ENCODE peak calls at places on chromosomes 11 and 22, in seven cellular contexts. N is HCT116, H is HepG2, X is K562, P is SK-N-SH, K is GM12878, U is H1. C is an unnamed sample.

GRCh38 chr11:61334434-61335354 is 1.7 kb downstream of the TKFC start:
- DNase-seq in N (no peak), H (peak), X (peak), P (no peak), K (no peak), U (no peak), C (no peak)

GRCh38 chr22:30806391-30806861 is 111.8 kb downstream of the OSBP2 start:
- DNase-seq in N (peak), H (peak), X (peak), P (no peak), K (no peak), U (no peak), C (peak)

GRCh38 chr11:39641749-39642148 is 1817.7 kb downstream of the LRRC4C start:
- DNase-seq in N (no peak), H (no peak), X (no peak), P (no peak), K (no peak), U (no peak), C (no peak)

GRCh38 chr11:69510471-69511357 is 29.3 kb downstream of the LINC01488 start:
- DNase-seq in N (no peak), H (no peak), X (peak), P (no peak), K (no peak), U (no peak), C (no peak)

GRCh38 chr11:44746894-44747293 is 20.1 kb downstream of the TSPAN18 start:
- DNase-seq in N (no peak), H (no peak), X (no peak), P (peak), K (no peak), U (no peak), C (no peak)

GRCh38 chr22:32698926-32699619 is 102.4 kb upstream of the TIMP3 start:
- DNase-seq in N (no peak), H (no peak), X (no peak), P (no peak), K (no peak), U (no peak), C (no peak)

GRCh38 chr11:129947474-129947873 is 52.1 kb upstream of the NFRKB start:
- DNase-seq in N (no peak), H (no peak), X (no peak), P (no peak), K (no peak), U (peak), C (no peak)

GRCh38 chr11:126992804-126993111 is 7.8 kb downstream of the KIRREL3 start:
- DNase-seq in N (no peak), H (no peak), X (no peak), P (no peak), K (no peak), U (no peak), C (no peak)

GRCh38 chr22:40628354-40629042 is 8.0 kb downstream of the MRTFA start:
- DNase-seq in N (no peak), H (no peak), X (no peak), P (no peak), K (peak), U (no peak), C (no peak)

GRCh38 chr11:79193663-79194062 is 247.2 kb downstream of the TENM4 start:
- DNase-seq in N (no peak), H (no peak), X (no peak), P (no peak), K (no peak), U (no peak), C (no peak)

GRCh38 chr11:41498726-41499125 is 39.3 kb upstream of the LRRC4C start:
- DNase-seq in N (no peak), H (no peak), X (no peak), P (peak), K (no peak), U (no peak), C (peak)

GRCh38 chr11:124740277-124740882 is 638 bp downstream of the NRGN start:
- DNase-seq in N (no peak), H (no peak), X (peak), P (peak), K (no peak), U (no peak), C (no peak)

GRCh38 chr11:339963-340362 is 19.3 kb upstream of the IFITM3 start:
- DNase-seq in N (no peak), H (no peak), X (no peak), P (no peak), K (no peak), U (no peak), C (no peak)

GRCh38 chr11:8731647-8732188 is 49.1 kb downstream of the RPL27A start:
- DNase-seq in N (no peak), H (no peak), X (no peak), P (no peak), K (peak), U (no peak), C (no peak)

GRCh38 chr11:705646-706438 is at the start of gene EPS8L2:
- DNase-seq in N (no peak), H (no peak), X (peak), P (peak), K (no peak), U (no peak), C (no peak)

GRCh38 chr11:88357323-88358039 is 19.9 kb upstream of the CTSC start:
- DNase-seq in N (no peak), H (no peak), X (peak), P (no peak), K (peak), U (no peak), C (no peak)

GRCh38 chr11:82864268-82864667 is 36.0 kb downstream of the PRCP start:
- DNase-seq in N (peak), H (peak), X (peak), P (peak), K (no peak), U (peak), C (peak)

GRCh38 chr11:85167038-85167437 is 460.1 kb downstream of the DLG2 start:
- DNase-seq in N (no peak), H (no peak), X (no peak), P (no peak), K (no peak), U (no peak), C (no peak)

GRCh38 chr11:12674936-12675696 is 895 bp downstream of the TEAD1 start:
- DNase-seq in N (no peak), H (no peak), X (peak), P (peak), K (no peak), U (no peak), C (no peak)

GRCh38 chr11:73359341-73359740 is 16.9 kb upstream of the RELT start:
- DNase-seq in N (no peak), H (no peak), X (no peak), P (no peak), K (no peak), U (no peak), C (no peak)

GRCh38 chr11:129767827-129768226 is 47.8 kb upstream of the TMEM45B start:
- DNase-seq in N (no peak), H (no peak), X (no peak), P (no peak), K (no peak), U (no peak), C (no peak)

GRCh38 chr11:12167098-12167999 is 57.0 kb downstream of the MICAL2 start:
- DNase-seq in N (peak), H (peak), X (peak), P (no peak), K (no peak), U (no peak), C (no peak)

GRCh38 chr22:41028841-41029240 is 63.6 kb upstream of the EP300 start:
- DNase-seq in N (no peak), H (peak), X (no peak), P (no peak), K (no peak), U (no peak), C (no peak)

GRCh38 chr11:118427707-118428106 is 8.6 kb upstream of the KMT2A start:
- DNase-seq in N (no peak), H (no peak), X (no peak), P (no peak), K (no peak), U (no peak), C (no peak)

GRCh38 chr11:1387961-1388762 is 1.6 kb upstream of the BRSK2 start:
- DNase-seq in N (no peak), H (peak), X (no peak), P (no peak), K (no peak), U (no peak), C (no peak)

GRCh38 chr11:7944123-7944522 is 2.6 kb upstream of the OR10A3 start:
- DNase-seq in N (no peak), H (no peak), X (no peak), P (no peak), K (no peak), U (no peak), C (no peak)

DNA sequence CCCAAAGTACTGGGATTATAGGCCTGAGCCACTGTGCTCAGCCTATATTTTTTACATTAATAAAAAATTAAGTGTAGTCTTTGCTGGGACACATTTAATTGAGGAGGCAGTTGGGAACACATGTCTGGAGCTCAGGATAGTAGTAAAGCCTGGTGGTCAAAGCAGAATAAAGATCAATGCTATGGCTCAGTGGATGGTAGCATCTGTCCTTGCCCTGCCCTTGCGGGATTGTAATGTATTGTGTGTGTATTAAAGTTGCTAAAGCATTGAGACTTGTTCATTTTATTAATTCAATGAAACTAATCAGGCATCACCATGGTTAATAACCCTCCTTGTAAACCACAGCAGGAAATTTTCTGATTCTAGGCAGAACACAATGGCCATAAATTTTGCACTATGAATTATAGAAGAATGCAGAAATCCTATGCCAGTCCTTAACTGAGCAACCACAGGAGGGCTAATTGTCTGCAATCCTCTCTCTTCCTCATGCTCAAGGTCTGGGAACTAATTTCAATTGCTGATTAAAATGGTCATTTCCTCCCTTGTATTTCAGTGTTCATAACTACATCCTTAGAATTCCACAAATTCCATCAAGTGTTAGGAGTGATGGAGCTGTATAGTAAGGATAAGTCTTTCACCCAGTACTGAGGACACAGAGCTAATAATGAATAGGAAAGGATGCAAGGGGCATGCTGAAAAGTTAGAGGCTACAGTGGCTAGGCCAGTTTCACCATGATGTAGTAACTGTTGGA is 403.2 kb upstream of the DDI1 start:
- DNase-seq in N (no peak), H (no peak), X (no peak), P (no peak), K (no peak), U (no peak), C (no peak)
- TF ChIP-seq YY1 in N (no peak), H (no peak), X (no peak), P (no peak), K (no peak), U (no peak), C (no peak)

DNA sequence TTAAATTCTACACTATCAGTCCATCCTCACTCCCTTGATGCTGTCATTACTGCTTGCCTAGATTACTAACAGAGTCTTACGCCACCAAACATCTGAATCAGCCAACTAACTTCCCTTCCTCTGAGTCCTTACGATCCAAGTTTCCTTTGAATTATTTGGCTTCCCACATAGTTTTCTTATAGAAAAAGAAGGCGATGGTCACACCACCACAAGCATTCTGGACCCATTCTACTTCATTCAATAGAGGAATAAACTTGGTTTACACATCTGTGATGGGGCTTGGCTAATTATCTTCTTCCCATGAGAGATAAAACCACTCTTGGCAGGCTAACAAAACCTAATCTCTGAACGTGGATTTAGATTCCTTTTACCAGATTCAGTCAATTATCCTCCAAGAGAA is 35.0 kb downstream of the INTS4 start:
- DNase-seq in N (no peak), H (no peak), X (no peak), P (no peak), K (no peak), U (no peak), C (no peak)
- TF ChIP-seq YY1 in N (no peak), H (no peak), X (no peak), P (no peak), K (no peak), U (no peak), C (no peak)

GRCh38 chr22:36808611-36809344 is 8.1 kb downstream of the PVALB start:
- DNase-seq in N (no peak), H (no peak), X (no peak), P (no peak), K (no peak), U (no peak), C (no peak)
- TF ChIP-seq YY1 in N (no peak), H (no peak), X (no peak), P (no peak), K (no peak), U (no peak), C (no peak)

GRCh38 chr22:22479116-22479515 is 29.4 kb downstream of the ZNF280B start:
- DNase-seq in N (no peak), H (no peak), X (no peak), P (no peak), K (no peak), U (no peak), C (no peak)

GRCh38 chr22:22469527-22469926 is 39.0 kb downstream of the ZNF280B start:
- DNase-seq in N (no peak), H (no peak), X (no peak), P (no peak), K (no peak), U (no peak), C (no peak)

GRCh38 chr22:22478450-22478849 is 30.1 kb downstream of the ZNF280B start:
- DNase-seq in N (no peak), H (no peak), X (peak), P (no peak), K (no peak), U (no peak), C (no peak)

GRCh38 chr22:22479999-22480532 is 28.5 kb downstream of the ZNF280B start:
- DNase-seq in N (no peak), H (no peak), X (no peak), P (no peak), K (no peak), U (no peak), C (no peak)

DNA sequence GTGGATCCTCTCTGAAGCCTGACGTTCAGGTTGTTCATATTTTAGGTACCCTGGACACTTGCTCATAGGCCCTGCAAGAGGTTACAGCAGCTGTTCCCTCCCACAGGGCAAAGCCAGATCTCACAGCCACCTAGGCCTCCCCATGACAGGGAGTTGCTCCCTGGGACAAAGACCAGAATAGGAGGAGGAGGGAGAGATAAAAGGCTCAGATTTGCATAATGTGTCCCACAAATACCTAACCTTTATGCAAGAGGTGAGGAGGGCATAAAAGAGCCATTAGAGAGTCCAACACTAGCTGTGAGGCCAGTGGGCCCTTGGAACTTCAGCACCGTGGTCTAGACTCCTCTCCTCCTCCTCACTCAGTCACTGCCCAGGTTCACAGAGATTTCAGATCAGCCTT is 33.8 kb downstream of the ZNF280B start:
- DNase-seq in N (no peak), H (peak), X (no peak), P (no peak), K (no peak), U (no peak), C (no peak)
- TF ChIP-seq YY1 in N (no peak), H (no peak), X (no peak), P (no peak), K (no peak), U (no peak), C (no peak)

GRCh38 chr11:87176044-87176443 is 138.3 kb downstream of the TMEM135 start:
- DNase-seq in N (peak), H (no peak), X (no peak), P (no peak), K (no peak), U (peak), C (no peak)
- TF ChIP-seq YY1 in N (no peak), H (no peak), X (no peak), P (no peak), K (no peak), U (no peak), C (no peak)

DNA sequence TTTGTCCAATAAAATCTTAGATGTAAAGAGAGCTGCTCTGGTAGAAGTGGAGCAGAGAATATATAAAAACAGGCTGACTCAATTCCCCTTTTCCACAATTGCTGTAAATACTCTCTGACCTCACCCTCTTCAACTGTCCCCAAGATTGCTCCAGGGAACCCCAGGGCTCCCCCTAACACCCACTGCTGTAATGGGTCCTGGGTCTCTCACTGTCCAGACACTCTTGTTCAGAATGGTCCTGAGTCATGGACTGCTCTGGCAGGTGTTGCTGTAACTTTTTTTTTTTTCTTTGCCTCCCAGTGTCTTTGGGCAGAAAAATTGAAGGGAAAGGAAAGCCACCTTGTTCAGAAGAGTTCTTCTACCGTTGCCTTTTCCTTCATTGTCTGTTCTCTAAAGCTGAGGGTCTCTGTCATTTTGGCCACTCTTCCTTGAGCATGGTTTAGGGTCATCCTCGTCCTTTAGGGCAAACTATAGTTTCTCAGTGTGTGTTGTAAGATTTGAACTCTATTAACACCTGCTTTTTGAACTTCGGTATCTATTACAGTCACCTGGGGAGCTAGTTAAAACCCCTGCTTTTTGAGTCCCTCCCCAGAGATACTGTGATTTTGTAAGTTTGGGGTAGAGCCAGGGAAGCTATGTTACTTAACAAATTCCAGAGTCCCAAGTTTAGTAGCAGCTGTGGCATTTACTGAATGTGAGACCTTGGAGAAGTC is 209.5 kb downstream of the NAV2 start:
- DNase-seq in N (no peak), H (no peak), X (no peak), P (no peak), K (no peak), U (no peak), C (no peak)
- TF ChIP-seq YY1 in N (no peak), H (no peak), X (no peak), P (no peak), K (no peak), U (no peak), C (no peak)

GRCh38 chr22:42228480-42228879 is 42.0 kb downstream of the TCF20 start:
- DNase-seq in N (no peak), H (no peak), X (no peak), P (no peak), K (no peak), U (no peak), C (no peak)

GRCh38 chr22:42231929-42232328 is 38.5 kb downstream of the TCF20 start:
- DNase-seq in N (no peak), H (no peak), X (no peak), P (no peak), K (no peak), U (no peak), C (no peak)

GRCh38 chr22:42233879-42234278 is 36.6 kb downstream of the TCF20 start:
- DNase-seq in N (no peak), H (no peak), X (no peak), P (no peak), K (no peak), U (no peak), C (no peak)

GRCh38 chr22:42227435-42227834 is 43.0 kb downstream of the TCF20 start:
- DNase-seq in N (no peak), H (no peak), X (no peak), P (no peak), K (no peak), U (no peak), C (no peak)

GRCh38 chr22:42229455-42230149 is 40.9 kb downstream of the TCF20 start:
- DNase-seq in N (no peak), H (no peak), X (no peak), P (no peak), K (no peak), U (no peak), C (no peak)
- TF ChIP-seq YY1 in N (no peak), H (no peak), X (no peak), P (no peak), K (no peak), U (no peak), C (no peak)

GRCh38 chr22:44935724-44936123 is 74.1 kb downstream of the PHF21B start:
- DNase-seq in N (no peak), H (no peak), X (no peak), P (no peak), K (no peak), U (no peak), C (no peak)

GRCh38 chr22:44933829-44934735 is 75.7 kb downstream of the PHF21B start:
- DNase-seq in N (no peak), H (no peak), X (no peak), P (no peak), K (no peak), U (no peak), C (no peak)

GRCh38 chr22:44937216-44937615 is 72.6 kb downstream of the PHF21B start:
- DNase-seq in N (no peak), H (no peak), X (no peak), P (no peak), K (no peak), U (no peak), C (no peak)

GRCh38 chr22:44938886-44939285 is 70.9 kb downstream of the PHF21B start:
- DNase-seq in N (no peak), H (no peak), X (no peak), P (no peak), K (no peak), U (no peak), C (no peak)

DNA sequence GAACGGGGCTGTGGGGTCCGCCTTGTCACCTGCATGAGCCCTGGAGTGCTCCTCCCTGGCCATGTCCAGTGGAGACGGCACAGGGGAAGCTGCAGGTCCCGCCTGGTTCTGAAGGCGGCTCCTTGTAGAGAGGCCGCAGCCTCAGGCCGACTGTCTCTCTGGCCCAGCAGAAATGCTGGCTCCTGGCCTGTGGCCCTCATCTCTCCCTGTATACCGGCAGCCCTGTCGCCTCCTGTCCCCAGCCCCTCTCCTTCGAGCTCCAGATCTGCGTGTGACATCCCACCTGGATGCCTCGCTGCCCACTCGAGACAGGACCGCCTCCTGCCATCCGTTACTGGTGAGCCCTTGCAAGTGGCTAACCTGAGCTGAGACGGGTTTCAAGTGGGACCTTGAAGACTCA is 73.6 kb downstream of the PHF21B start:
- DNase-seq in N (no peak), H (no peak), X (no peak), P (no peak), K (no peak), U (no peak), C (no peak)
- TF ChIP-seq YY1 in N (no peak), H (no peak), X (no peak), P (no peak), K (no peak), U (no peak), C (no peak)

C was measured in NT2/D1.